ENCODE peak calls at places on chromosomes 7 and 10, in five cellular contexts. D, X, W, F and H are unnamed samples.

GRCh38 chr10:62805139-62806092 is 896 bp downstream of the ADO start:
- DNase-seq in X (peak; percentile 39), D (peak; percentile 17), F (no peak), W (peak; percentile 93), H (peak; percentile 74)

GRCh38 chr7:128103498-128104108 is 72.4 kb upstream of the LRRC4 start:
- DNase-seq in X (peak; percentile 49), W (peak; percentile 93), F (no peak), D (peak; percentile 40), H (no peak)

GRCh38 chr10:63522129-63522687 is 1.0 kb downstream of the REEP3 start:
- DNase-seq in W (no peak), D (no peak), F (no peak), X (no peak), H (no peak)

GRCh38 chr10:79112898-79113431 is 44.2 kb downstream of the ZMIZ1 start:
- DNase-seq in X (peak; percentile 68), W (peak; percentile 72), D (peak; percentile 32), F (no peak), H (peak; percentile 81)

GRCh38 chr7:151088019-151088855 is 2.0 kb downstream of the AGAP3 start:
- DNase-seq in F (no peak), X (no peak), D (no peak), W (no peak), H (no peak)

GRCh38 chr10:54983255-54983654 is 182.2 kb upstream of the PCDH15 start:
- DNase-seq in D (no peak), X (no peak), F (no peak), W (no peak), H (no peak)

GRCh38 chr7:7911339-7911738 is 57.3 kb upstream of the GLCCI1 start:
- DNase-seq in X (no peak), F (no peak), W (no peak), D (no peak), H (no peak)

GRCh38 chr10:21720090-21720489 is 186.1 kb downstream of the MLLT10 start:
- DNase-seq in D (no peak), X (no peak), W (no peak), F (no peak), H (no peak)

GRCh38 chr7:87510430-87510875 is 35.0 kb upstream of the ABCB4 start:
- DNase-seq in X (peak; percentile 9), D (no peak), W (no peak), F (no peak), H (no peak)

GRCh38 chr10:66455304-66455703 is 470.5 kb upstream of the LRRTM3 start:
- DNase-seq in D (no peak), F (no peak), X (no peak), W (no peak), H (no peak)

GRCh38 chr10:74976565-74976964 is 134.9 kb upstream of the SAMD8 start:
- DNase-seq in W (no peak), D (no peak), X (no peak), F (no peak), H (no peak)

GRCh38 chr7:14988941-14989340 is 86.4 kb upstream of the DGKB start:
- DNase-seq in D (no peak), W (no peak), X (no peak), F (no peak), H (no peak)

GRCh38 chr7:27709137-27710075 is 30.6 kb upstream of the TAX1BP1 start:
- DNase-seq in D (no peak), X (no peak), W (no peak), F (no peak), H (no peak)

GRCh38 chr10:11020026-11020820 is 2.6 kb downstream of the CELF2 start:
- DNase-seq in D (no peak), X (no peak), W (no peak), F (no peak), H (no peak)

GRCh38 chr7:44607141-44608068 is 978 bp downstream of the OGDH start:
- DNase-seq in X (no peak), W (no peak), D (no peak), F (no peak), H (no peak)

GRCh38 chr7:69932034-69932628 is 333.9 kb downstream of the AUTS2 start:
- DNase-seq in W (no peak), D (peak; percentile 23), X (peak; percentile 32), F (no peak), H (no peak)

GRCh38 chr7:86644282-86645173 is 819 bp downstream of the GRM3 start:
- DNase-seq in W (no peak), D (no peak), F (no peak), X (peak; percentile 10), H (no peak)

GRCh38 chr10:89279449-89279869 is 22.4 kb upstream of the IFIT2 start:
- DNase-seq in F (no peak), X (peak; percentile 48), D (peak; percentile 27), W (no peak), H (no peak)
- H3K4me1 ChIP-seq in F (peaks cover 66% of the 10 kb centered on the region), X (peaks cover 41% of the 10 kb centered on the region), D (peaks cover 47% of the 10 kb centered on the region), W (peaks cover 14% of the 10 kb centered on the region), H (peaks cover 73% of the 10 kb centered on the region)

DNA sequence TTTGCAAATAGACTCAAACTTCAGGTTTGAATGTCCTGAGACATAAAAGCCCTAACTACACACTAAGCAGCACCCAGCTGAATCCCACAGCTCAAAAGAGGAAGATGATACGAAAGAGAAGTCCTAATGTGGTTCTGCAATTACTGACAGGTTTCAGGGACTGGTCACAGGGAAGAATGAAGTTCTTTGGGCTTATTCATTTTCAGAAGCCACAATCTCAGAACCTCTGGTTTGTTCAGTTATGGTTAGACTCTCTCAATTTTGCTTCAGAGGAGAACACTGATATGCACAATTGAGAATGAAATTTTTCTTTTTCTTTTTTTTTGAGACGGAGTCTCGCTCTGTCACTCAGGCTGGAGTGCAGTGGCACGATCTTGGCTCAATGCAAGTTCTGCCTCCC is 94.6 kb upstream of the FAM180A start:
- DNase-seq in X (no peak), W (no peak), D (no peak), F (no peak), H (no peak)
- H3K4me3 ChIP-seq in X (no peak overlapping the region), W (no peak overlapping the region), D (no peak overlapping the region), F (no peak overlapping the region), H (no peak overlapping the region)

GRCh38 chr7:12385364-12385786 is 18.3 kb downstream of the VWDE start:
- DNase-seq in D (no peak), W (no peak), F (no peak), X (no peak), H (no peak)

GRCh38 chr7:12391922-12392615 is 11.6 kb downstream of the VWDE start:
- DNase-seq in X (no peak), F (no peak), D (no peak), W (no peak), H (no peak)

GRCh38 chr7:12386237-12386839 is 17.3 kb downstream of the VWDE start:
- DNase-seq in W (no peak), F (no peak), X (no peak), D (no peak), H (no peak)

GRCh38 chr7:12389089-12389700 is 14.5 kb downstream of the VWDE start:
- DNase-seq in X (peak; percentile 51), D (peak; percentile 10), W (no peak), F (no peak), H (no peak)
- TF ChIP-seq CTCF in X (peak; percentile 60), D (peak; percentile 68), W (no peak), F (peak; percentile 21), H (peak; percentile 17)

GRCh38 chr10:36496728-36497127 is 628.7 kb upstream of the ANKRD30A start:
- DNase-seq in X (no peak), D (no peak), F (no peak), W (no peak), H (no peak)
- H3K4me1 ChIP-seq in X (no peaks in the 10 kb centered on the region), D (no peaks in the 10 kb centered on the region), F (peaks cover 51% of the 10 kb centered on the region), W (no peaks in the 10 kb centered on the region), H (no peaks in the 10 kb centered on the region)

GRCh38 chr7:106504620-106505019 is 156.3 kb downstream of the CCDC71L start:
- DNase-seq in F (no peak), W (no peak), D (no peak), X (no peak), H (no peak)

GRCh38 chr7:106504207-106504606 is 156.8 kb downstream of the CCDC71L start:
- DNase-seq in D (no peak), W (no peak), X (no peak), F (no peak), H (no peak)

GRCh38 chr7:106499897-106500296 is 161.1 kb downstream of the CCDC71L start:
- DNase-seq in X (no peak), W (no peak), F (no peak), D (no peak), H (no peak)

GRCh38 chr7:106501605-106502580 is 159.1 kb downstream of the CCDC71L start:
- DNase-seq in D (no peak), W (no peak), X (no peak), F (no peak), H (no peak)

DNA sequence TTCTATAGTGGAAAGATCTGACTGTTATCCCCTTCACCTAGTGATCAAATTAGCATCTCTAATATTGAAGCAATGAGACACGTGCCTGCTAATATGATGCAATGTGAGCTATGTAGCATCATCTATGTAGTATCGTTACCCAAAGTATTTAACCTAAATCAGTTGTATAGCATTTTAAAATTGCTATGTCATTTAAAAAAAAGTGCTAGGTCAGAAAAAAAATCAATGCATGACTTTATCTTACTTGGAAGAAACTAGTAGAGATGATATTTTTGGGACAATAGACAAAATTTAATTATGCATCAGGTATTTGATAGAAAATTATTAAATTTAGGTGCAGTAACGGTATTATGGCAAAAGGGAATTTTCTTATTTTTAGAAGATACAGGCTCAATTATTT is 157.3 kb downstream of the CCDC71L start:
- DNase-seq in W (no peak), X (no peak), F (no peak), D (no peak), H (no peak)
- H3K4me3 ChIP-seq in W (no peak overlapping the region), X (no peak overlapping the region), F (no peak overlapping the region), D (no peak overlapping the region), H (no peak overlapping the region)

DNA sequence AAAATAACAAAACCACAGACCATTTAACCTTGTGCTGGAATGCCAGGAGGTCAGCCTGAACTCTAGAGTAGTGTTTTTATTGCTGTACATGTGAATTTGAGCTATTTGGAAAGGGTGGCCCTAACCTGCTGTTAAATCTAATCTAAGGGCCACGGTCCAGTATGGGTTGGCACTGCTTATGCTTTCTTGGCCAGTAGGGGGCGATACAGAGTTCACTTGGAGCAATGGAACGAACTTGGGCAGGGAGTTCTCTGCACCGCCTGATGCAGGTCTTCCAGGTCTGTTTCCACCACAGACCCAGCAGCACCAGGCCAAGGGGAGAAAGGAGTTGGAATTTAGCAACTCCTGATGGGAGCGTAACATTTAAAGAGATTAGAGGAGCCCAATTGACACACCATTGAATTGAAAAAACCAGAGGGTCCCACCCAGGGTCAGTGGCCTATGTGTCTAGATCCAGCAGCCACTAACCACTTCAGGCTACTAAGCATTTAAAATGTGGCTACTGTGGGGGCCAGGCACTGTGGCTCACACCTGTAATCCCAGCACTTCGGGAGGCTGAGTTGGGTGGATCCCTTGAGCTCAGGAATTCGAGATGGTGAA is 75.7 kb upstream of the EFCAB10 start:
- DNase-seq in W (no peak), D (no peak), F (no peak), X (peak; percentile 58), H (no peak)
- TF ChIP-seq CTCF in W (peak; percentile 65), D (peak; percentile 59), F (peak; percentile 54), X (peak; percentile 32), H (peak; percentile 52)